ENCODE peak calls at places on chromosomes 6 and 20, in ten cellular contexts. D is kidney epithelial cell; N is non-pigmented ciliary epithelial cell; I is T-helper 1 cell; H is LoVo; J is Ammon's horn; U is activated naive CD4-positive, alpha-beta T cell; W is SJSA1; O is left lung; A is stimulated activated CD8-positive, alpha-beta memory T cell treated with anti-CD3 and anti-CD28 coated beads, Interleukin-4, amount 100 ng/mL, for 4 hours. K is an unnamed sample.

GRCh38 chr6:107823047-107823557 is 1.0 kb downstream of the SCML4 start:
- DNase-seq in A (no peak), I (peak), W (no peak), N (no peak), U (no peak), D (no peak), H (no peak), O (no peak), J (no peak), K (peak)

GRCh38 chr6:33017694-33018353 is 8.4 kb upstream of the HLA-DOA start:
- DNase-seq in A (no peak), D (no peak), W (no peak), J (no peak), U (no peak), O (no peak), N (no peak), H (no peak), I (no peak), K (no peak)

GRCh38 chr6:134111062-134111677 is 58.7 kb upstream of the SLC2A12 start:
- DNase-seq in W (no peak), H (peak), I (peak), D (no peak), A (no peak), O (no peak), J (peak), U (no peak), N (peak), K (no peak)

GRCh38 chr20:9353916-9354276 is 160.5 kb upstream of the LAMP5 start:
- DNase-seq in I (no peak), D (no peak), A (no peak), N (no peak), U (no peak), W (no peak), O (no peak), H (no peak), J (no peak), K (no peak)

GRCh38 chr6:50706575-50706974 is 6.8 kb upstream of the TFAP2D start:
- DNase-seq in W (no peak), N (no peak), H (no peak), A (no peak), D (no peak), J (no peak), I (no peak), U (no peak), O (peak), K (no peak)

GRCh38 chr6:52352239-52353008 is 9.5 kb upstream of the PAQR8 start:
- DNase-seq in J (peak), W (peak), N (peak), A (no peak), H (peak), U (no peak), I (no peak), O (no peak), D (peak), K (no peak)

GRCh38 chr6:98841114-98841513 is 6.7 kb downstream of the POU3F2 start:
- DNase-seq in W (no peak), D (no peak), A (no peak), I (no peak), U (no peak), H (no peak), N (no peak), O (no peak), J (no peak), K (no peak)

GRCh38 chr6:84625510-84625909 is 138.9 kb downstream of the TBX18 start:
- DNase-seq in J (no peak), H (no peak), D (no peak), A (no peak), N (no peak), I (no peak), O (no peak), W (no peak), U (no peak), K (no peak)

GRCh38 chr6:50837589-50838445 is 19.1 kb downstream of the TFAP2B start:
- DNase-seq in U (no peak), I (no peak), D (no peak), H (no peak), A (no peak), W (no peak), J (no peak), O (no peak), N (no peak), K (no peak)

GRCh38 chr6:42028234-42029061 is 21.9 kb upstream of the TAF8 start:
- DNase-seq in O (no peak), J (no peak), I (no peak), N (no peak), H (no peak), U (no peak), A (no peak), W (no peak), D (no peak), K (no peak)

GRCh38 chr6:3013486-3013885 is 13.8 kb downstream of the NQO2 start:
- DNase-seq in H (no peak), N (no peak), W (no peak), U (no peak), J (no peak), I (no peak), O (peak), A (no peak), D (no peak), K (peak)

GRCh38 chr6:113421997-113422396 is 435.1 kb upstream of the MARCKS start:
- DNase-seq in U (no peak), W (no peak), J (no peak), I (no peak), O (no peak), N (no peak), H (no peak), D (no peak), A (no peak), K (no peak)

GRCh38 chr6:128471907-128472306 is 48.5 kb downstream of the PTPRK start:
- DNase-seq in A (no peak), N (no peak), U (no peak), J (no peak), W (no peak), H (no peak), I (no peak), O (no peak), D (no peak), K (no peak)

GRCh38 chr6:139587469-139587868 is 213.0 kb upstream of the CITED2 start:
- DNase-seq in N (peak), W (peak), J (no peak), I (no peak), A (no peak), H (peak), U (no peak), D (no peak), O (no peak), K (no peak)

GRCh38 chr20:62742550-62742949 is 33.9 kb downstream of the NTSR1 start:
- DNase-seq in N (no peak), H (no peak), A (no peak), W (no peak), I (peak), D (no peak), O (no peak), U (no peak), J (no peak), K (no peak)

GRCh38 chr6:106373502-106374239 is 13.2 kb downstream of the CRYBG1 start:
- DNase-seq in A (no peak), O (no peak), J (no peak), I (no peak), N (no peak), H (no peak), W (no peak), U (no peak), D (no peak), K (no peak)

GRCh38 chr6:56839533-56840183 is 115.2 kb upstream of the BEND6 start:
- DNase-seq in N (no peak), U (no peak), J (no peak), A (no peak), H (no peak), D (no peak), I (no peak), W (no peak), O (no peak), K (no peak)

GRCh38 chr6:130033999-130034814 is 15.8 kb downstream of the L3MBTL3 start:
- DNase-seq in A (no peak), H (peak), N (peak), D (no peak), O (no peak), J (no peak), W (peak), U (no peak), I (no peak), K (no peak)

GRCh38 chr6:99119109-99120031 is 171.6 kb upstream of the FBXL4 start:
- DNase-seq in D (peak), U (no peak), O (no peak), A (no peak), H (peak), J (peak), W (no peak), N (peak), I (no peak), K (no peak)

GRCh38 chr20:41052742-41053419 is 24.3 kb downstream of the TOP1 start:
- DNase-seq in U (no peak), D (no peak), N (no peak), A (no peak), W (no peak), O (no peak), I (no peak), H (no peak), J (no peak), K (no peak)

GRCh38 chr6:11315743-11316437 is 83.4 kb upstream of the NEDD9 start:
- DNase-seq in U (no peak), A (no peak), I (no peak), J (no peak), N (peak), W (peak), H (peak), O (no peak), D (peak), K (no peak)

GRCh38 chr6:28693751-28694443 is 168.2 kb downstream of the GPX5 start:
- DNase-seq in U (no peak), O (no peak), W (no peak), N (no peak), H (no peak), J (peak), A (no peak), I (no peak), D (no peak), K (no peak)

GRCh38 chr20:53133628-53134027 is 161.5 kb downstream of the TSHZ2 start:
- DNase-seq in H (no peak), U (no peak), D (no peak), W (no peak), J (no peak), I (no peak), A (no peak), O (no peak), N (no peak), K (no peak)

GRCh38 chr20:22503577-22503976 is 80.8 kb downstream of the FOXA2 start:
- DNase-seq in U (no peak), N (no peak), D (no peak), J (no peak), W (no peak), H (no peak), O (no peak), I (no peak), A (no peak), K (no peak)

GRCh38 chr6:123418101-123418500 is 218.6 kb downstream of the TRDN start:
- DNase-seq in W (no peak), U (no peak), I (no peak), O (no peak), A (no peak), N (no peak), D (no peak), H (no peak), J (no peak), K (no peak)

GRCh38 chr6:11230158-11231107 is 2.0 kb downstream of the NEDD9 start:
- DNase-seq in J (no peak), D (no peak), H (no peak), U (no peak), W (no peak), A (no peak), I (no peak), N (no peak), O (no peak), K (no peak)

GRCh38 chr20:47354710-47355488 is 1.6 kb downstream of the ZMYND8 start:
- DNase-seq in O (no peak), H (no peak), W (no peak), J (no peak), U (no peak), D (no peak), A (no peak), I (no peak), N (no peak), K (no peak)

GRCh38 chr6:81937296-81937937 is 184.9 kb upstream of the TENT5A start:
- DNase-seq in J (no peak), A (no peak), O (no peak), N (peak), D (no peak), H (peak), W (no peak), U (no peak), I (no peak), K (no peak)